ENCODE peak calls at places on chromosome 19, in five cellular contexts. One of them, this sample, is unnamed.

GRCh38 chr19:53927745-53928144 is 18.7 kb downstream of the CACNG7 start:
- DNase-seq in SK-N-SH: no peak
- DNase-seq in HepG2: peak; percentile 33
- DNase-seq in GM12878: no peak
- DNase-seq in IMR-90: peak; percentile 64
- DNase-seq in this sample: peak; percentile 54

GRCh38 chr19:10384580-10384979 is 4.2 kb upstream of the TYK2 start:
- DNase-seq in GM12878: no peak
- DNase-seq in IMR-90: no peak
- DNase-seq in SK-N-SH: no peak
- DNase-seq in HepG2: peak; percentile 38
- DNase-seq in this sample: no peak

GRCh38 chr19:17323973-17324327 is 10.7 kb downstream of the ANO8 start:
- DNase-seq in IMR-90: no peak
- DNase-seq in SK-N-SH: no peak
- DNase-seq in GM12878: no peak
- DNase-seq in HepG2: no peak
- DNase-seq in this sample: no peak

GRCh38 chr19:17997969-17998826 is 9.8 kb upstream of the ARRDC2 start:
- DNase-seq in IMR-90: peak; percentile 24
- DNase-seq in HepG2: peak; percentile 32
- DNase-seq in GM12878: no peak
- DNase-seq in SK-N-SH: no peak
- DNase-seq in this sample: peak; percentile 64

GRCh38 chr19:50777830-50778303 is 7.6 kb downstream of the GPR32 start:
- DNase-seq in SK-N-SH: peak; percentile 54
- DNase-seq in HepG2: no peak
- DNase-seq in GM12878: no peak
- DNase-seq in IMR-90: peak; percentile 14
- DNase-seq in this sample: no peak

GRCh38 chr19:33100894-33101644 is 20.1 kb downstream of the GPATCH1 start:
- DNase-seq in IMR-90: no peak
- DNase-seq in SK-N-SH: no peak
- DNase-seq in GM12878: no peak
- DNase-seq in HepG2: peak; percentile 97
- DNase-seq in this sample: peak; percentile 77

GRCh38 chr19:16229322-16229641 is 31.6 kb downstream of the AP1M1 start:
- DNase-seq in GM12878: no peak
- DNase-seq in IMR-90: no peak
- DNase-seq in SK-N-SH: peak; percentile 19
- DNase-seq in HepG2: no peak
- DNase-seq in this sample: no peak

GRCh38 chr19:45249261-45250033 is 1.6 kb upstream of the MARK4 start:
- DNase-seq in IMR-90: no peak
- DNase-seq in HepG2: no peak
- DNase-seq in SK-N-SH: no peak
- DNase-seq in GM12878: no peak
- DNase-seq in this sample: no peak

GRCh38 chr19:51564791-51565190 is 6.3 kb upstream of the ZNF175 start:
- DNase-seq in IMR-90: no peak
- DNase-seq in HepG2: no peak
- DNase-seq in SK-N-SH: no peak
- DNase-seq in GM12878: no peak
- DNase-seq in this sample: peak; percentile 57

GRCh38 chr19:58123354-58123753 is 25.3 kb upstream of the ZSCAN18 start:
- DNase-seq in SK-N-SH: no peak
- DNase-seq in HepG2: no peak
- DNase-seq in GM12878: no peak
- DNase-seq in IMR-90: no peak
- DNase-seq in this sample: no peak

GRCh38 chr19:20964798-20965197 is 41.7 kb downstream of the ZNF85 start:
- DNase-seq in IMR-90: no peak
- DNase-seq in HepG2: peak; percentile 13
- DNase-seq in SK-N-SH: no peak
- DNase-seq in GM12878: no peak
- DNase-seq in this sample: no peak

GRCh38 chr19:19098084-19098702 is 34.4 kb downstream of the SLC25A42 start:
- DNase-seq in GM12878: no peak
- DNase-seq in IMR-90: no peak
- DNase-seq in SK-N-SH: no peak
- DNase-seq in HepG2: peak; percentile 23
- DNase-seq in this sample: no peak

GRCh38 chr19:38838208-38838985 is 6.8 kb upstream of the ECH1 start:
- DNase-seq in GM12878: no peak
- DNase-seq in HepG2: no peak
- DNase-seq in IMR-90: no peak
- DNase-seq in SK-N-SH: no peak
- DNase-seq in this sample: no peak

GRCh38 chr19:54430306-54431254 is 15.3 kb downstream of the TTYH1 start:
- DNase-seq in HepG2: no peak
- DNase-seq in IMR-90: no peak
- DNase-seq in SK-N-SH: peak; percentile 86
- DNase-seq in GM12878: no peak
- DNase-seq in this sample: peak; percentile 81

GRCh38 chr19:16445238-16446107 is 26.3 kb downstream of the EPS15L1 start:
- DNase-seq in HepG2: peak; percentile 32
- DNase-seq in GM12878: peak; percentile 90
- DNase-seq in IMR-90: peak; percentile 83
- DNase-seq in SK-N-SH: no peak
- DNase-seq in this sample: no peak

GRCh38 chr19:23597661-23598060 is 89.4 kb downstream of the ZNF675 start:
- DNase-seq in SK-N-SH: no peak
- DNase-seq in GM12878: no peak
- DNase-seq in HepG2: no peak
- DNase-seq in IMR-90: no peak
- DNase-seq in this sample: no peak

GRCh38 chr19:18477042-18477760 is 39.3 kb upstream of the ISYNA1 start:
- DNase-seq in HepG2: no peak
- DNase-seq in GM12878: no peak
- DNase-seq in IMR-90: no peak
- DNase-seq in SK-N-SH: no peak
- DNase-seq in this sample: no peak

GRCh38 chr19:4139614-4140236 is 13.7 kb upstream of the CREB3L3 start:
- DNase-seq in IMR-90: peak; percentile 31
- DNase-seq in SK-N-SH: peak; percentile 82
- DNase-seq in GM12878: peak; percentile 48
- DNase-seq in HepG2: peak; percentile 58
- DNase-seq in this sample: peak; percentile 85
- TF ChIP-seq MXI1 in IMR-90: no peak
- TF ChIP-seq MXI1 in SK-N-SH: no peak
- TF ChIP-seq MXI1 in GM12878: no peak
- TF ChIP-seq MXI1 in HepG2: no peak
- TF ChIP-seq MXI1 in this sample: no peak

GRCh38 chr19:11530432-11530831 is 1.5 kb upstream of the ECSIT start:
- DNase-seq in SK-N-SH: peak; percentile 89
- DNase-seq in GM12878: no peak
- DNase-seq in IMR-90: peak; percentile 78
- DNase-seq in HepG2: peak; percentile 95
- DNase-seq in this sample: peak; percentile 85
- TF ChIP-seq MXI1 in SK-N-SH: peak; percentile 100
- TF ChIP-seq MXI1 in GM12878: no peak
- TF ChIP-seq MXI1 in IMR-90: peak; percentile 52
- TF ChIP-seq MXI1 in HepG2: peak; percentile 99
- TF ChIP-seq MXI1 in this sample: no peak

DNA sequence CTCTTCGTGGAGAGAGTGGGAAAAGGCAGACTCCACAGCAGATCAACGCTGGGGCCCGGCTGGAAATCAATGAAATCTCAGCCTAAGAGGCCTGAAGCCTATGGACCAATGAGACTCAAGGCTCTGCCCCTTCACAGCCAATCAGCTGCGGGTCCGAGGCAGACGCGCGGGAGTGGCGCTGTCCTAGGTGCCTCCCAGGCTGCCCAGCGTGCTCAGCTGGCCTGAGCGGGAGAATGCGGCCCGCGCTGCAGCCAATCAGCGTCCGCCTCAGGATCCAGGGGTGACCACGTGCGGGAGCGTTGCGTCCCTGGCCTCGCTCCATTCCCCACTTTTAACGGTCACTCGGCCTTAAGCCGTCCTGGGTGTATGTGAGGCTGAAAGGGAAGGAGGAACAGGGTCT is at the start of gene ZBTB32:
- DNase-seq in SK-N-SH: peak; percentile 43
- DNase-seq in HepG2: no peak
- DNase-seq in IMR-90: peak; percentile 61
- DNase-seq in GM12878: no peak
- DNase-seq in this sample: peak; percentile 95
- TF ChIP-seq MXI1 in SK-N-SH: no peak
- TF ChIP-seq MXI1 in HepG2: no peak
- TF ChIP-seq MXI1 in IMR-90: peak; percentile 60
- TF ChIP-seq MXI1 in GM12878: no peak
- TF ChIP-seq MXI1 in this sample: no peak

GRCh38 chr19:3670796-3671679 is 29.2 kb downstream of the PIP5K1C start:
- DNase-seq in IMR-90: peak; percentile 56
- DNase-seq in GM12878: no peak
- DNase-seq in SK-N-SH: no peak
- DNase-seq in HepG2: no peak
- DNase-seq in this sample: peak; percentile 84

GRCh38 chr19:3670258-3670795 is 29.9 kb downstream of the PIP5K1C start:
- DNase-seq in SK-N-SH: no peak
- DNase-seq in GM12878: no peak
- DNase-seq in IMR-90: peak; percentile 84
- DNase-seq in HepG2: no peak
- DNase-seq in this sample: peak; percentile 89

GRCh38 chr19:3672575-3672948 is 27.7 kb downstream of the PIP5K1C start:
- DNase-seq in IMR-90: no peak
- DNase-seq in HepG2: no peak
- DNase-seq in SK-N-SH: no peak
- DNase-seq in GM12878: no peak
- DNase-seq in this sample: no peak

GRCh38 chr19:3672993-3673392 is 27.3 kb downstream of the PIP5K1C start:
- DNase-seq in SK-N-SH: no peak
- DNase-seq in IMR-90: no peak
- DNase-seq in GM12878: no peak
- DNase-seq in HepG2: no peak
- DNase-seq in this sample: peak; percentile 43

GRCh38 chr19:3671680-3672574 is 28.3 kb downstream of the PIP5K1C start:
- DNase-seq in IMR-90: peak; percentile 20
- DNase-seq in HepG2: no peak
- DNase-seq in SK-N-SH: no peak
- DNase-seq in GM12878: no peak
- DNase-seq in this sample: peak; percentile 70
- TF ChIP-seq MXI1 in IMR-90: no peak
- TF ChIP-seq MXI1 in HepG2: no peak
- TF ChIP-seq MXI1 in SK-N-SH: no peak
- TF ChIP-seq MXI1 in GM12878: no peak
- TF ChIP-seq MXI1 in this sample: no peak

GRCh38 chr19:28746486-28746885 is 466.5 kb downstream of the UQCRFS1 start:
- DNase-seq in GM12878: no peak
- DNase-seq in HepG2: no peak
- DNase-seq in SK-N-SH: no peak
- DNase-seq in IMR-90: no peak
- DNase-seq in this sample: no peak
- TF ChIP-seq MXI1 in GM12878: no peak
- TF ChIP-seq MXI1 in HepG2: no peak
- TF ChIP-seq MXI1 in SK-N-SH: no peak
- TF ChIP-seq MXI1 in IMR-90: no peak
- TF ChIP-seq MXI1 in this sample: no peak

DNA sequence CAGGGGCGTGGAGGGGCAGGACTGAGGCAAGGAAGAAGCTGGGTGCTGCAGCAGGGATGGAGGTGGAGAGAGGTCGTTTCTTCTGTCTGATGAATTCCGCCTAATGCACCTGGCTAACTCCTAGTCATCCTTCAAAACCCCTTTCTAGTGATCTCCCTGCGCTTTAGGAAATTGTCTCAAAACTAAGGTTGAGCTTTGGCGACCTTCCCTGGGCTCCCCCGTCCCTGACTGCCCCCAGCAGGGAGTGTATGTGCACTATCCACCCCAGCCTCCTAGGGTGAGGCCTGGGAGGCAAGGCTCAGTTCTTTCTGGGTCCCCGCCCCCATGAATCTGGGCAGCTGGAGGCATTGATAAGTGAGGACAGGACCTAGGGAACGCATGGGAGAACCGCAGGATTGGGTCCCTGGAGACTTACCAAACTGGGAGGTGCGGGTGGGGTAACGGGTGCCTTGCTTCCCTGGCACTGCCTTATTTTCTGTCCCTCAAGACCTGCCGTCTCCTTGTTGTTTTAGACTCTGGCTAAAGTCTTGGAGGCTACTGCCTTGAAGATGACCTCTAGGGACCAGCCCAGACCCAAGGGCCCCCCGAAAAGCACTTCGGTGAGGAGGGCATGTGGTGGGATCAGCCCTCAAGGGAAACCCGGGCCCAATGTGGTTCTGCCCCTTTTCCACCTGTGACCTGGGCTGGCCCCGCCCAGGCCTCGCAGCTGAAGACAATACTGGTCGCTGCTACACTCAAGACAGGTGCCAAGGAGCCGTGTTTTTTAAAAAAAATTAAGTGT is 512 bp downstream of the TLE6 start:
- DNase-seq in GM12878: no peak
- DNase-seq in IMR-90: no peak
- DNase-seq in SK-N-SH: no peak
- DNase-seq in HepG2: no peak
- DNase-seq in this sample: peak; percentile 85
- TF ChIP-seq MXI1 in GM12878: no peak
- TF ChIP-seq MXI1 in IMR-90: no peak
- TF ChIP-seq MXI1 in SK-N-SH: no peak
- TF ChIP-seq MXI1 in HepG2: no peak
- TF ChIP-seq MXI1 in this sample: no peak

GRCh38 chr19:29662278-29662603 is 3.0 kb upstream of the PLEKHF1 start:
- DNase-seq in HepG2: no peak
- DNase-seq in IMR-90: no peak
- DNase-seq in SK-N-SH: no peak
- DNase-seq in GM12878: no peak
- DNase-seq in this sample: no peak

GRCh38 chr19:29664753-29665214 is 477 bp upstream of the PLEKHF1 start:
- DNase-seq in HepG2: no peak
- DNase-seq in IMR-90: no peak
- DNase-seq in GM12878: no peak
- DNase-seq in SK-N-SH: no peak
- DNase-seq in this sample: no peak

GRCh38 chr19:29660835-29661234 is 4.4 kb upstream of the PLEKHF1 start:
- DNase-seq in SK-N-SH: no peak
- DNase-seq in HepG2: no peak
- DNase-seq in GM12878: no peak
- DNase-seq in IMR-90: no peak
- DNase-seq in this sample: peak; percentile 72

GRCh38 chr19:29663861-29664752 is 1.2 kb upstream of the PLEKHF1 start:
- DNase-seq in SK-N-SH: no peak
- DNase-seq in GM12878: no peak
- DNase-seq in HepG2: no peak
- DNase-seq in IMR-90: peak; percentile 33
- DNase-seq in this sample: no peak

GRCh38 chr19:29662604-29663404 is 2.5 kb upstream of the PLEKHF1 start:
- DNase-seq in SK-N-SH: no peak
- DNase-seq in IMR-90: peak; percentile 94
- DNase-seq in GM12878: no peak
- DNase-seq in HepG2: no peak
- DNase-seq in this sample: peak; percentile 69
- TF ChIP-seq MXI1 in SK-N-SH: no peak
- TF ChIP-seq MXI1 in IMR-90: peak; percentile 44
- TF ChIP-seq MXI1 in GM12878: no peak
- TF ChIP-seq MXI1 in HepG2: no peak
- TF ChIP-seq MXI1 in this sample: no peak

GRCh38 chr19:35310811-35311465 is 18.0 kb upstream of the CD22 start:
- DNase-seq in HepG2: no peak
- DNase-seq in GM12878: no peak
- DNase-seq in IMR-90: no peak
- DNase-seq in SK-N-SH: no peak
- DNase-seq in this sample: no peak
- TF ChIP-seq MXI1 in HepG2: no peak
- TF ChIP-seq MXI1 in GM12878: no peak
- TF ChIP-seq MXI1 in IMR-90: no peak
- TF ChIP-seq MXI1 in SK-N-SH: no peak
- TF ChIP-seq MXI1 in this sample: no peak

This sample was measured in K562.